ENCODE peak calls at places on chromosomes 12 and 14, in six cellular contexts. One of them, this sample, is unnamed.

GRCh38 chr14:36647827-36648753 is 13.6 kb upstream of the PAX9 start:
- DNase-seq in renal cortical epithelial cell: peak
- DNase-seq in DMS53: peak
- DNase-seq in non-pigmented ciliary epithelial cell: no peak
- DNase-seq in activated naive CD4-positive, alpha-beta T cell: no peak
- DNase-seq in stimulated activated CD4-positive, alpha-beta T cell treated with anti-CD3 and anti-CD28 coated beads, TNF-alpha, amount 100 ng/mL, for 24 hours: no peak
- DNase-seq in this sample: no peak

GRCh38 chr12:17016116-17016864 is 410.3 kb upstream of the LMO3 start:
- DNase-seq in renal cortical epithelial cell: no peak
- DNase-seq in DMS53: peak
- DNase-seq in non-pigmented ciliary epithelial cell: no peak
- DNase-seq in activated naive CD4-positive, alpha-beta T cell: no peak
- DNase-seq in stimulated activated CD4-positive, alpha-beta T cell treated with anti-CD3 and anti-CD28 coated beads, TNF-alpha, amount 100 ng/mL, for 24 hours: no peak
- DNase-seq in this sample: no peak

GRCh38 chr12:55935742-55936151 is 4.8 kb downstream of the DGKA start:
- DNase-seq in renal cortical epithelial cell: no peak
- DNase-seq in DMS53: no peak
- DNase-seq in non-pigmented ciliary epithelial cell: no peak
- DNase-seq in activated naive CD4-positive, alpha-beta T cell: no peak
- DNase-seq in stimulated activated CD4-positive, alpha-beta T cell treated with anti-CD3 and anti-CD28 coated beads, TNF-alpha, amount 100 ng/mL, for 24 hours: no peak
- DNase-seq in this sample: no peak

GRCh38 chr12:111842556-111843396 is 748 bp downstream of the MAPKAPK5 start:
- DNase-seq in renal cortical epithelial cell: peak
- DNase-seq in DMS53: peak
- DNase-seq in non-pigmented ciliary epithelial cell: no peak
- DNase-seq in activated naive CD4-positive, alpha-beta T cell: peak
- DNase-seq in stimulated activated CD4-positive, alpha-beta T cell treated with anti-CD3 and anti-CD28 coated beads, TNF-alpha, amount 100 ng/mL, for 24 hours: peak
- DNase-seq in this sample: peak

GRCh38 chr12:12822886-12823285 is 9.7 kb downstream of the DDX47 start:
- DNase-seq in renal cortical epithelial cell: no peak
- DNase-seq in DMS53: no peak
- DNase-seq in non-pigmented ciliary epithelial cell: no peak
- DNase-seq in activated naive CD4-positive, alpha-beta T cell: no peak
- DNase-seq in stimulated activated CD4-positive, alpha-beta T cell treated with anti-CD3 and anti-CD28 coated beads, TNF-alpha, amount 100 ng/mL, for 24 hours: no peak
- DNase-seq in this sample: no peak

GRCh38 chr14:37658174-37658573 is 62.7 kb downstream of the TTC6 start:
- DNase-seq in renal cortical epithelial cell: no peak
- DNase-seq in DMS53: peak
- DNase-seq in non-pigmented ciliary epithelial cell: no peak
- DNase-seq in activated naive CD4-positive, alpha-beta T cell: no peak
- DNase-seq in stimulated activated CD4-positive, alpha-beta T cell treated with anti-CD3 and anti-CD28 coated beads, TNF-alpha, amount 100 ng/mL, for 24 hours: no peak
- DNase-seq in this sample: peak

GRCh38 chr12:81229718-81230117 is 151.8 kb downstream of the ACSS3 start:
- DNase-seq in renal cortical epithelial cell: no peak
- DNase-seq in DMS53: peak
- DNase-seq in non-pigmented ciliary epithelial cell: no peak
- DNase-seq in activated naive CD4-positive, alpha-beta T cell: no peak
- DNase-seq in stimulated activated CD4-positive, alpha-beta T cell treated with anti-CD3 and anti-CD28 coated beads, TNF-alpha, amount 100 ng/mL, for 24 hours: no peak
- DNase-seq in this sample: no peak

GRCh38 chr12:122003646-122004611 is 17.8 kb upstream of the BCL7A start:
- DNase-seq in renal cortical epithelial cell: no peak
- DNase-seq in DMS53: no peak
- DNase-seq in non-pigmented ciliary epithelial cell: no peak
- DNase-seq in activated naive CD4-positive, alpha-beta T cell: no peak
- DNase-seq in stimulated activated CD4-positive, alpha-beta T cell treated with anti-CD3 and anti-CD28 coated beads, TNF-alpha, amount 100 ng/mL, for 24 hours: no peak
- DNase-seq in this sample: no peak

GRCh38 chr12:109093022-109093918 is at the start of gene ALKBH2:
- DNase-seq in renal cortical epithelial cell: peak
- DNase-seq in DMS53: peak
- DNase-seq in non-pigmented ciliary epithelial cell: peak
- DNase-seq in activated naive CD4-positive, alpha-beta T cell: peak
- DNase-seq in stimulated activated CD4-positive, alpha-beta T cell treated with anti-CD3 and anti-CD28 coated beads, TNF-alpha, amount 100 ng/mL, for 24 hours: peak
- DNase-seq in this sample: peak

GRCh38 chr12:46857486-46857885 is 31.7 kb upstream of the SLC38A4 start:
- DNase-seq in renal cortical epithelial cell: no peak
- DNase-seq in DMS53: no peak
- DNase-seq in non-pigmented ciliary epithelial cell: no peak
- DNase-seq in activated naive CD4-positive, alpha-beta T cell: no peak
- DNase-seq in stimulated activated CD4-positive, alpha-beta T cell treated with anti-CD3 and anti-CD28 coated beads, TNF-alpha, amount 100 ng/mL, for 24 hours: no peak
- DNase-seq in this sample: no peak

GRCh38 chr12:49542592-49543160 is 3.8 kb downstream of the KCNH3 start:
- DNase-seq in renal cortical epithelial cell: no peak
- DNase-seq in DMS53: no peak
- DNase-seq in non-pigmented ciliary epithelial cell: no peak
- DNase-seq in activated naive CD4-positive, alpha-beta T cell: no peak
- DNase-seq in stimulated activated CD4-positive, alpha-beta T cell treated with anti-CD3 and anti-CD28 coated beads, TNF-alpha, amount 100 ng/mL, for 24 hours: no peak
- DNase-seq in this sample: no peak

GRCh38 chr14:104977008-104977680 is 1.0 kb downstream of the AHNAK2 start:
- DNase-seq in renal cortical epithelial cell: no peak
- DNase-seq in DMS53: no peak
- DNase-seq in non-pigmented ciliary epithelial cell: no peak
- DNase-seq in activated naive CD4-positive, alpha-beta T cell: no peak
- DNase-seq in stimulated activated CD4-positive, alpha-beta T cell treated with anti-CD3 and anti-CD28 coated beads, TNF-alpha, amount 100 ng/mL, for 24 hours: no peak
- DNase-seq in this sample: no peak

GRCh38 chr14:38724621-38725020 is 378.4 kb downstream of the SEC23A start:
- DNase-seq in renal cortical epithelial cell: no peak
- DNase-seq in DMS53: no peak
- DNase-seq in non-pigmented ciliary epithelial cell: no peak
- DNase-seq in activated naive CD4-positive, alpha-beta T cell: no peak
- DNase-seq in stimulated activated CD4-positive, alpha-beta T cell treated with anti-CD3 and anti-CD28 coated beads, TNF-alpha, amount 100 ng/mL, for 24 hours: no peak
- DNase-seq in this sample: no peak

GRCh38 chr12:82740129-82741000 is 53.7 kb downstream of the TMTC2 start:
- DNase-seq in renal cortical epithelial cell: peak
- DNase-seq in DMS53: no peak
- DNase-seq in non-pigmented ciliary epithelial cell: peak
- DNase-seq in activated naive CD4-positive, alpha-beta T cell: no peak
- DNase-seq in stimulated activated CD4-positive, alpha-beta T cell treated with anti-CD3 and anti-CD28 coated beads, TNF-alpha, amount 100 ng/mL, for 24 hours: no peak
- DNase-seq in this sample: peak

GRCh38 chr12:47316609-47317049 is 236.9 kb upstream of the AMIGO2 start:
- DNase-seq in renal cortical epithelial cell: no peak
- DNase-seq in DMS53: no peak
- DNase-seq in non-pigmented ciliary epithelial cell: no peak
- DNase-seq in activated naive CD4-positive, alpha-beta T cell: no peak
- DNase-seq in stimulated activated CD4-positive, alpha-beta T cell treated with anti-CD3 and anti-CD28 coated beads, TNF-alpha, amount 100 ng/mL, for 24 hours: no peak
- DNase-seq in this sample: no peak

GRCh38 chr12:116138380-116138779 is 139.1 kb downstream of the MED13L start:
- DNase-seq in renal cortical epithelial cell: no peak
- DNase-seq in DMS53: no peak
- DNase-seq in non-pigmented ciliary epithelial cell: no peak
- DNase-seq in activated naive CD4-positive, alpha-beta T cell: no peak
- DNase-seq in stimulated activated CD4-positive, alpha-beta T cell treated with anti-CD3 and anti-CD28 coated beads, TNF-alpha, amount 100 ng/mL, for 24 hours: no peak
- DNase-seq in this sample: no peak

GRCh38 chr12:28708918-28709371 is 440.1 kb upstream of the FAR2 start:
- DNase-seq in renal cortical epithelial cell: no peak
- DNase-seq in DMS53: no peak
- DNase-seq in non-pigmented ciliary epithelial cell: peak
- DNase-seq in activated naive CD4-positive, alpha-beta T cell: no peak
- DNase-seq in stimulated activated CD4-positive, alpha-beta T cell treated with anti-CD3 and anti-CD28 coated beads, TNF-alpha, amount 100 ng/mL, for 24 hours: no peak
- DNase-seq in this sample: no peak

GRCh38 chr12:12224240-12224940 is 42.5 kb downstream of the LRP6 start:
- DNase-seq in renal cortical epithelial cell: no peak
- DNase-seq in DMS53: no peak
- DNase-seq in non-pigmented ciliary epithelial cell: peak
- DNase-seq in activated naive CD4-positive, alpha-beta T cell: no peak
- DNase-seq in stimulated activated CD4-positive, alpha-beta T cell treated with anti-CD3 and anti-CD28 coated beads, TNF-alpha, amount 100 ng/mL, for 24 hours: no peak
- DNase-seq in this sample: no peak

GRCh38 chr12:77980782-77981181 is 150.1 kb downstream of the NAV3 start:
- DNase-seq in renal cortical epithelial cell: no peak
- DNase-seq in DMS53: no peak
- DNase-seq in non-pigmented ciliary epithelial cell: no peak
- DNase-seq in activated naive CD4-positive, alpha-beta T cell: no peak
- DNase-seq in stimulated activated CD4-positive, alpha-beta T cell treated with anti-CD3 and anti-CD28 coated beads, TNF-alpha, amount 100 ng/mL, for 24 hours: no peak
- DNase-seq in this sample: no peak

GRCh38 chr14:49934638-49935037 is 41.8 kb downstream of the ARF6 start:
- DNase-seq in renal cortical epithelial cell: peak
- DNase-seq in DMS53: no peak
- DNase-seq in non-pigmented ciliary epithelial cell: no peak
- DNase-seq in activated naive CD4-positive, alpha-beta T cell: no peak
- DNase-seq in stimulated activated CD4-positive, alpha-beta T cell treated with anti-CD3 and anti-CD28 coated beads, TNF-alpha, amount 100 ng/mL, for 24 hours: no peak
- DNase-seq in this sample: no peak

GRCh38 chr12:119118625-119119024 is 60.1 kb upstream of the HSPB8 start:
- DNase-seq in renal cortical epithelial cell: no peak
- DNase-seq in DMS53: no peak
- DNase-seq in non-pigmented ciliary epithelial cell: no peak
- DNase-seq in activated naive CD4-positive, alpha-beta T cell: no peak
- DNase-seq in stimulated activated CD4-positive, alpha-beta T cell treated with anti-CD3 and anti-CD28 coated beads, TNF-alpha, amount 100 ng/mL, for 24 hours: no peak
- DNase-seq in this sample: no peak